ENCODE peak calls at places on chromosomes 7 and 10, in ten cellular contexts. M is AG04450; U is activated naive CD4-positive, alpha-beta T cell treated with anti-CD3 and anti-CD28 coated beads, Interleukin-2, amount 50 U/mL, for 16 hours; L is GOT3; F is sigmoid colon; E is right cardiac atrium; J is HT1080; Z is amniotic epithelial cell; S is Caki2; W is esophagus squamous epithelium. N is an unnamed sample.

GRCh38 chr10:24465899-24466615 is 257.1 kb downstream of the KIAA1217 start:
- DNase-seq in M (peak), U (no peak), L (no peak), F (no peak), E (no peak), J (peak), Z (peak), S (peak), W (no peak), N (peak)

GRCh38 chr7:117155694-117156093 is 167.2 kb downstream of the WNT2 start:
- DNase-seq in M (no peak), U (no peak), L (no peak), F (no peak), E (no peak), J (no peak), Z (no peak), S (no peak), W (no peak), N (no peak)

GRCh38 chr10:23095966-23096813 is 811 bp downstream of the MSRB2 start:
- DNase-seq in M (no peak), U (peak), L (no peak), F (peak), E (peak), J (peak), Z (peak), S (peak), W (no peak), N (peak)

GRCh38 chr7:157813741-157814661 is 477.2 kb downstream of the DNAJB6 start:
- DNase-seq in M (no peak), U (no peak), L (no peak), F (peak), E (no peak), J (no peak), Z (no peak), S (no peak), W (no peak), N (no peak)

GRCh38 chr10:114850126-114850525 is 28.5 kb downstream of the FHIP2A start:
- DNase-seq in M (no peak), U (no peak), L (no peak), F (no peak), E (no peak), J (no peak), Z (no peak), S (no peak), W (no peak), N (no peak)

GRCh38 chr10:110425684-110426293 is 71.9 kb upstream of the DUSP5 start:
- DNase-seq in M (peak), U (no peak), L (no peak), F (no peak), E (no peak), J (peak), Z (peak), S (no peak), W (no peak), N (no peak)

GRCh38 chr10:52951819-52952218 is 179.2 kb upstream of the MBL2 start:
- DNase-seq in M (peak), U (no peak), L (no peak), F (no peak), E (peak), J (peak), Z (peak), S (peak), W (no peak), N (peak)

GRCh38 chr7:136015638-136016037 is 38.5 kb upstream of the MTPN start:
- DNase-seq in M (no peak), U (no peak), L (no peak), F (no peak), E (no peak), J (no peak), Z (no peak), S (no peak), W (no peak), N (no peak)

GRCh38 chr10:111835562-111835961 is 348.0 kb downstream of the GPAM start:
- DNase-seq in M (no peak), U (no peak), L (peak), F (no peak), E (no peak), J (peak), Z (no peak), S (no peak), W (no peak), N (peak)

GRCh38 chr7:5255832-5256231 is 26.9 kb upstream of the SLC29A4 start:
- DNase-seq in M (no peak), U (no peak), L (no peak), F (no peak), E (no peak), J (no peak), Z (no peak), S (no peak), W (no peak), N (no peak)

GRCh38 chr10:107814865-107815487 is 650.5 kb upstream of the SORCS1 start:
- DNase-seq in M (no peak), U (no peak), L (no peak), F (peak), E (peak), J (peak), Z (peak), S (peak), W (no peak), N (peak)

GRCh38 chr10:99523251-99523773 is 9.4 kb upstream of the NKX2-3 start:
- DNase-seq in M (no peak), U (no peak), L (no peak), F (peak), E (no peak), J (no peak), Z (peak), S (no peak), W (no peak), N (no peak)

GRCh38 chr10:72297281-72297967 is 23.7 kb downstream of the DDIT4 start:
- DNase-seq in M (peak), U (peak), L (peak), F (peak), E (peak), J (peak), Z (peak), S (peak), W (peak), N (peak)

GRCh38 chr10:3958472-3958996 is 173.5 kb upstream of the KLF6 start:
- DNase-seq in M (no peak), U (no peak), L (no peak), F (no peak), E (no peak), J (no peak), Z (no peak), S (no peak), W (no peak), N (no peak)

GRCh38 chr7:155230169-155230593 is 67.5 kb upstream of the INSIG1 start:
- DNase-seq in M (peak), U (no peak), L (peak), F (peak), E (peak), J (peak), Z (peak), S (peak), W (no peak), N (peak)

GRCh38 chr7:25407932-25408480 is 179.7 kb upstream of the NPVF start:
- DNase-seq in M (no peak), U (no peak), L (no peak), F (no peak), E (no peak), J (no peak), Z (no peak), S (no peak), W (no peak), N (no peak)

GRCh38 chr10:17590969-17591645 is 26.1 kb downstream of the HACD1 start:
- DNase-seq in M (no peak), U (no peak), L (no peak), F (no peak), E (no peak), J (no peak), Z (no peak), S (no peak), W (no peak), N (no peak)

GRCh38 chr7:51058764-51059163 is 257.8 kb downstream of the COBL start:
- DNase-seq in M (no peak), U (no peak), L (no peak), F (no peak), E (no peak), J (no peak), Z (no peak), S (no peak), W (no peak), N (no peak)

GRCh38 chr10:22992621-22993020 is 64.8 kb downstream of the ARMC3 start:
- DNase-seq in M (no peak), U (no peak), L (no peak), F (no peak), E (no peak), J (no peak), Z (no peak), S (no peak), W (no peak), N (no peak)

GRCh38 chr7:157602581-157602980 is 265.8 kb downstream of the DNAJB6 start:
- DNase-seq in M (no peak), U (no peak), L (no peak), F (peak), E (no peak), J (no peak), Z (no peak), S (no peak), W (no peak), N (no peak)

GRCh38 chr10:105148921-105149320 is 507.8 kb downstream of the SORCS3 start:
- DNase-seq in M (no peak), U (no peak), L (no peak), F (no peak), E (no peak), J (peak), Z (peak), S (peak), W (no peak), N (no peak)

GRCh38 chr7:4449263-4449662 is 232.8 kb upstream of the FOXK1 start:
- DNase-seq in M (no peak), U (no peak), L (no peak), F (no peak), E (no peak), J (no peak), Z (no peak), S (no peak), W (no peak), N (no peak)

GRCh38 chr10:47095211-47095610 is 184.0 kb downstream of the PTPN20 start:
- DNase-seq in M (no peak), U (no peak), L (no peak), F (no peak), E (no peak), J (no peak), Z (no peak), S (no peak), W (no peak), N (no peak)